ENCODE peak calls at places on chromosomes 11 and 22, in seven cellular contexts. One of them, this sample, is unnamed.

GRCh38 chr22:24450600-24450999 is 23.2 kb downstream of the ADORA2A start:
- DNase-seq in lower lobe of right lung: no peak
- DNase-seq in osteoblast: no peak
- DNase-seq in HL-60: no peak
- DNase-seq in GM23248: no peak
- DNase-seq in body of pancreas: no peak
- DNase-seq in adipocyte: no peak
- DNase-seq in this sample: peak; percentile 37

GRCh38 chr22:27576815-27577564 is 224.6 kb downstream of the MN1 start:
- DNase-seq in body of pancreas: no peak
- DNase-seq in lower lobe of right lung: no peak
- DNase-seq in osteoblast: no peak
- DNase-seq in HL-60: no peak
- DNase-seq in GM23248: no peak
- DNase-seq in adipocyte: peak; percentile 21
- DNase-seq in this sample: no peak

GRCh38 chr22:29635734-29636357 is 32.4 kb downstream of the NF2 start:
- DNase-seq in body of pancreas: no peak
- DNase-seq in adipocyte: peak; percentile 81
- DNase-seq in GM23248: peak; percentile 77
- DNase-seq in lower lobe of right lung: no peak
- DNase-seq in HL-60: peak; percentile 21
- DNase-seq in osteoblast: no peak
- DNase-seq in this sample: peak; percentile 50

GRCh38 chr11:67632982-67633755 is 3.4 kb upstream of the NUDT8 start:
- DNase-seq in adipocyte: no peak
- DNase-seq in HL-60: no peak
- DNase-seq in osteoblast: peak; percentile 83
- DNase-seq in GM23248: no peak
- DNase-seq in body of pancreas: no peak
- DNase-seq in lower lobe of right lung: peak; percentile 47
- DNase-seq in this sample: peak; percentile 44

GRCh38 chr11:120352405-120352804 is 16.2 kb downstream of the ARHGEF12 start:
- DNase-seq in HL-60: no peak
- DNase-seq in adipocyte: no peak
- DNase-seq in body of pancreas: no peak
- DNase-seq in lower lobe of right lung: no peak
- DNase-seq in osteoblast: no peak
- DNase-seq in GM23248: no peak
- DNase-seq in this sample: no peak

GRCh38 chr22:22171357-22172218 is 73.0 kb upstream of the VPREB1 start:
- DNase-seq in GM23248: peak; percentile 21
- DNase-seq in HL-60: no peak
- DNase-seq in osteoblast: no peak
- DNase-seq in adipocyte: no peak
- DNase-seq in lower lobe of right lung: no peak
- DNase-seq in body of pancreas: no peak
- DNase-seq in this sample: peak; percentile 51

GRCh38 chr22:42174062-42174461 is 43.5 kb upstream of the CYP2D6 start:
- DNase-seq in adipocyte: no peak
- DNase-seq in GM23248: no peak
- DNase-seq in body of pancreas: no peak
- DNase-seq in HL-60: no peak
- DNase-seq in lower lobe of right lung: no peak
- DNase-seq in osteoblast: no peak
- DNase-seq in this sample: peak; percentile 29

GRCh38 chr11:131425285-131425684 is 54.9 kb downstream of the NTM start:
- DNase-seq in body of pancreas: no peak
- DNase-seq in adipocyte: no peak
- DNase-seq in HL-60: no peak
- DNase-seq in osteoblast: no peak
- DNase-seq in GM23248: no peak
- DNase-seq in lower lobe of right lung: no peak
- DNase-seq in this sample: no peak

GRCh38 chr22:21710156-21710555 is 25.4 kb downstream of the YPEL1 start:
- DNase-seq in HL-60: no peak
- DNase-seq in osteoblast: peak; percentile 82
- DNase-seq in lower lobe of right lung: no peak
- DNase-seq in adipocyte: peak; percentile 8
- DNase-seq in GM23248: peak; percentile 69
- DNase-seq in body of pancreas: no peak
- DNase-seq in this sample: no peak

GRCh38 chr11:89163686-89164085 is 14.0 kb upstream of the TYR start:
- DNase-seq in HL-60: no peak
- DNase-seq in osteoblast: no peak
- DNase-seq in body of pancreas: no peak
- DNase-seq in adipocyte: no peak
- DNase-seq in lower lobe of right lung: no peak
- DNase-seq in GM23248: no peak
- DNase-seq in this sample: no peak

GRCh38 chr11:1304376-1304775 is 5.1 kb downstream of the TOLLIP start:
- DNase-seq in body of pancreas: peak; percentile 75
- DNase-seq in GM23248: no peak
- DNase-seq in osteoblast: peak; percentile 82
- DNase-seq in lower lobe of right lung: no peak
- DNase-seq in HL-60: no peak
- DNase-seq in adipocyte: no peak
- DNase-seq in this sample: peak; percentile 33

GRCh38 chr11:62245271-62245753 is 3.3 kb downstream of the SCGB1D2 start:
- DNase-seq in body of pancreas: no peak
- DNase-seq in adipocyte: peak; percentile 28
- DNase-seq in GM23248: peak; percentile 37
- DNase-seq in HL-60: peak; percentile 5
- DNase-seq in lower lobe of right lung: no peak
- DNase-seq in osteoblast: no peak
- DNase-seq in this sample: peak; percentile 62

GRCh38 chr11:37988031-37988430 is 1390.0 kb upstream of the RAG2 start:
- DNase-seq in body of pancreas: no peak
- DNase-seq in adipocyte: peak; percentile 89
- DNase-seq in HL-60: no peak
- DNase-seq in lower lobe of right lung: no peak
- DNase-seq in GM23248: no peak
- DNase-seq in osteoblast: peak; percentile 19
- DNase-seq in this sample: no peak

GRCh38 chr11:60878245-60879101 is 11.1 kb downstream of the ZP1 start:
- DNase-seq in adipocyte: no peak
- DNase-seq in osteoblast: no peak
- DNase-seq in HL-60: no peak
- DNase-seq in body of pancreas: no peak
- DNase-seq in GM23248: no peak
- DNase-seq in lower lobe of right lung: no peak
- DNase-seq in this sample: no peak

GRCh38 chr22:49937758-49938564 is 19.5 kb downstream of the CRELD2 start:
- DNase-seq in HL-60: no peak
- DNase-seq in GM23248: no peak
- DNase-seq in lower lobe of right lung: no peak
- DNase-seq in body of pancreas: no peak
- DNase-seq in adipocyte: no peak
- DNase-seq in osteoblast: no peak
- DNase-seq in this sample: peak; percentile 46

GRCh38 chr22:45543243-45543642 is 40.6 kb downstream of the FBLN1 start:
- DNase-seq in HL-60: no peak
- DNase-seq in GM23248: no peak
- DNase-seq in body of pancreas: no peak
- DNase-seq in adipocyte: no peak
- DNase-seq in lower lobe of right lung: no peak
- DNase-seq in osteoblast: peak; percentile 9
- DNase-seq in this sample: no peak
- H3K4me3 ChIP-seq in HL-60: no peak overlapping the region
- H3K4me3 ChIP-seq in GM23248: no peak overlapping the region
- H3K4me3 ChIP-seq in body of pancreas: no peak overlapping the region
- H3K4me3 ChIP-seq in adipocyte: no peak overlapping the region
- H3K4me3 ChIP-seq in lower lobe of right lung: no peak overlapping the region
- H3K4me3 ChIP-seq in osteoblast: no peak overlapping the region
- H3K4me3 ChIP-seq in this sample: no peak overlapping the region

GRCh38 chr11:110429614-110430266 is at the start of gene FDX1:
- DNase-seq in body of pancreas: peak; percentile 79
- DNase-seq in HL-60: peak; percentile 63
- DNase-seq in GM23248: peak; percentile 89
- DNase-seq in lower lobe of right lung: peak; percentile 93
- DNase-seq in osteoblast: peak; percentile 94
- DNase-seq in adipocyte: peak; percentile 90
- DNase-seq in this sample: peak; percentile 90

GRCh38 chr11:110432713-110433392 is 3.1 kb downstream of the FDX1 start:
- DNase-seq in GM23248: no peak
- DNase-seq in HL-60: no peak
- DNase-seq in lower lobe of right lung: no peak
- DNase-seq in body of pancreas: no peak
- DNase-seq in adipocyte: peak; percentile 42
- DNase-seq in osteoblast: peak; percentile 79
- DNase-seq in this sample: no peak

GRCh38 chr11:110433393-110434333 is 3.9 kb downstream of the FDX1 start:
- DNase-seq in adipocyte: peak; percentile 72
- DNase-seq in lower lobe of right lung: no peak
- DNase-seq in body of pancreas: no peak
- DNase-seq in GM23248: peak; percentile 56
- DNase-seq in osteoblast: peak; percentile 57
- DNase-seq in HL-60: no peak
- DNase-seq in this sample: peak; percentile 38

GRCh38 chr11:110430267-110431211 is 791 bp downstream of the FDX1 start:
- DNase-seq in lower lobe of right lung: no peak
- DNase-seq in body of pancreas: peak; percentile 54
- DNase-seq in HL-60: no peak
- DNase-seq in GM23248: peak; percentile 63
- DNase-seq in osteoblast: peak; percentile 71
- DNase-seq in adipocyte: peak; percentile 63
- DNase-seq in this sample: no peak

DNA sequence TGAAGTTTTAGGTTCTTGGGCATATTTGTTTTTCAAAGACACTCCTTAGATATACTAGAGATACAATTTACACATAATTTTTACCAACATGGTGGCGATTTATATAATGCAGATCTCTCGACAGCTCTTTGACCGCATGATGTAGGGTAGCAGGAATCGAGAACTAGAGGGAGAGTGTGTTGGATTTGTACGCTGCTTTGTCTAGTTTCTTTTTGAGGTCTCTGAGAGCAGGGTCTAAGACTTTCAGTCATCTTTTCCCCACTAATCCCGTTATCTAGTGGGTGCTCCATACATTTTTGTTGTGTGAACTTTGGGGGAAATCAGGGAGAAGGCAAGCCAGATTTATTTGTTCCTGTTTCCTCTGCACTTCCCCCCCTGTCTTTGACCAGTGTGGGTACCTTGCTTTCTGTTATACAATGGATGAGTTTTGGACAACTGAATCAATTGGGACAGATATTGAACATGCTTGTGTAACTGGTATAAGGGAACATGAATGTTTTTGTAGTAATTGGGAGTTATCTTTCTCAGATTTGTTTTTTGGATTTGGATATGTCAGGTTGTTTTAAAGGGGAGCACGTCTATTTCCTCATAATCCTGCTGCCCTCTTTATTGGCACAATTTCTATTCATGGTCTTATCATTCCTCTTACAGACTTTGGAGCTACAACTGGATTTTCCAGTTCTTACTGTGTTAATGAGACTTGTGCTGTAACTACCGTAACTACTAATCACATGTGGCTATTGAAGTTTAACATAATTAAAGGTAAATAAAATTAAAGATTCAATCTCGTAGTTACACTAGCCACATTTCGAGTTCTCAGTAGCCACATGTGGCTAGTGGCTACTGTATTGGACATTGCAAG is 1.7 kb downstream of the FDX1 start:
- DNase-seq in adipocyte: peak; percentile 18
- DNase-seq in osteoblast: peak; percentile 58
- DNase-seq in GM23248: peak; percentile 32
- DNase-seq in HL-60: no peak
- DNase-seq in body of pancreas: no peak
- DNase-seq in lower lobe of right lung: no peak
- DNase-seq in this sample: no peak
- H3K4me3 ChIP-seq in adipocyte: peak overlapping the region; percentile 99
- H3K4me3 ChIP-seq in osteoblast: peak overlapping the region; percentile 86
- H3K4me3 ChIP-seq in GM23248: peak overlapping the region; percentile 90
- H3K4me3 ChIP-seq in HL-60: no peak overlapping the region
- H3K4me3 ChIP-seq in body of pancreas: no peak overlapping the region
- H3K4me3 ChIP-seq in lower lobe of right lung: peak overlapping the region; percentile 85
- H3K4me3 ChIP-seq in this sample: no peak overlapping the region

GRCh38 chr22:25569983-25570382 is 5.5 kb downstream of the GRK3 start:
- DNase-seq in HL-60: peak; percentile 62
- DNase-seq in adipocyte: no peak
- DNase-seq in GM23248: no peak
- DNase-seq in lower lobe of right lung: no peak
- DNase-seq in osteoblast: no peak
- DNase-seq in body of pancreas: no peak
- DNase-seq in this sample: no peak

GRCh38 chr22:25572708-25573161 is 8.3 kb downstream of the GRK3 start:
- DNase-seq in osteoblast: no peak
- DNase-seq in adipocyte: no peak
- DNase-seq in lower lobe of right lung: no peak
- DNase-seq in HL-60: no peak
- DNase-seq in GM23248: no peak
- DNase-seq in body of pancreas: no peak
- DNase-seq in this sample: no peak

GRCh38 chr22:25573822-25574221 is 9.3 kb downstream of the GRK3 start:
- DNase-seq in body of pancreas: no peak
- DNase-seq in adipocyte: no peak
- DNase-seq in GM23248: no peak
- DNase-seq in HL-60: no peak
- DNase-seq in lower lobe of right lung: no peak
- DNase-seq in osteoblast: no peak
- DNase-seq in this sample: no peak
- H3K4me3 ChIP-seq in body of pancreas: no peak overlapping the region
- H3K4me3 ChIP-seq in adipocyte: no peak overlapping the region
- H3K4me3 ChIP-seq in GM23248: no peak overlapping the region
- H3K4me3 ChIP-seq in HL-60: no peak overlapping the region
- H3K4me3 ChIP-seq in lower lobe of right lung: no peak overlapping the region
- H3K4me3 ChIP-seq in osteoblast: no peak overlapping the region
- H3K4me3 ChIP-seq in this sample: no peak overlapping the region

DNA sequence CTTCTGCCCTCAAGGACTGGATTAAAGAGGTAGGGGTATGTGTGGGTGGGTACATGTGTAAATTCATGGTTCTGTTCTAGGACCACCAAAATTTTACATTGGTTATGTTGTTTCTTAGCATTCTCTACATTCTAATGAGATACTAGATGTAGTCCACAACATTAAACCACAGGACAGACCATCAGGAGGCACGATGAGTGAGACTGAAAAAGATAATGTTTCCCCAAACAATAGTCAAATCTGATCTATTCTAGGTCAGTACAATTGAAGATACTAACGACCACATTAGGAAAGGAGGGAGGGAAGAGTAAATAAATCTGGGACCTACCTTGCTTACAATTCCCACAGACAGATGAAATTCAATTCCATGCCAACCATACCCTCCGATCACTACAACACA is 42.2 kb downstream of the MRTFA start:
- DNase-seq in lower lobe of right lung: no peak
- DNase-seq in GM23248: no peak
- DNase-seq in adipocyte: no peak
- DNase-seq in HL-60: no peak
- DNase-seq in osteoblast: no peak
- DNase-seq in body of pancreas: no peak
- DNase-seq in this sample: no peak
- H3K4me3 ChIP-seq in lower lobe of right lung: no peak overlapping the region
- H3K4me3 ChIP-seq in GM23248: no peak overlapping the region
- H3K4me3 ChIP-seq in adipocyte: no peak overlapping the region
- H3K4me3 ChIP-seq in HL-60: no peak overlapping the region
- H3K4me3 ChIP-seq in osteoblast: no peak overlapping the region
- H3K4me3 ChIP-seq in body of pancreas: no peak overlapping the region
- H3K4me3 ChIP-seq in this sample: no peak overlapping the region